ENCODE peak calls at places on chromosomes 11 and 22, in six cellular contexts. One of them, this sample, is unnamed.

GRCh38 chr11:1005913-1006312 is 30.6 kb downstream of the MUC6 start:
- DNase-seq in IMR-90: no peak
- DNase-seq in H1: no peak
- DNase-seq in mesenchymal stem cell: no peak
- DNase-seq in neuronal stem cell: no peak
- DNase-seq in H9: no peak
- DNase-seq in this sample: no peak

GRCh38 chr22:48950151-48950915 is 877.3 kb downstream of the BRD1 start:
- DNase-seq in IMR-90: no peak
- DNase-seq in H1: no peak
- DNase-seq in mesenchymal stem cell: no peak
- DNase-seq in neuronal stem cell: no peak
- DNase-seq in H9: peak
- DNase-seq in this sample: no peak

GRCh38 chr22:41382610-41383009 is 868 bp downstream of the TEF start:
- DNase-seq in IMR-90: no peak
- DNase-seq in H1: no peak
- DNase-seq in mesenchymal stem cell: no peak
- DNase-seq in neuronal stem cell: no peak
- DNase-seq in H9: no peak
- DNase-seq in this sample: no peak

GRCh38 chr22:19991645-19992451 is 24.8 kb downstream of the ARVCF start:
- DNase-seq in IMR-90: no peak
- DNase-seq in H1: no peak
- DNase-seq in mesenchymal stem cell: no peak
- DNase-seq in neuronal stem cell: no peak
- DNase-seq in H9: no peak
- DNase-seq in this sample: no peak

GRCh38 chr11:117610045-117610444 is 187.0 kb downstream of the DSCAML1 start:
- DNase-seq in IMR-90: peak
- DNase-seq in H1: no peak
- DNase-seq in mesenchymal stem cell: no peak
- DNase-seq in neuronal stem cell: no peak
- DNase-seq in H9: no peak
- DNase-seq in this sample: no peak

GRCh38 chr11:59802639-59803176 is 7.9 kb downstream of the MRPL16 start:
- DNase-seq in IMR-90: peak
- DNase-seq in H1: no peak
- DNase-seq in mesenchymal stem cell: peak
- DNase-seq in neuronal stem cell: peak
- DNase-seq in H9: no peak
- DNase-seq in this sample: peak

GRCh38 chr22:44935724-44936123 is 74.1 kb downstream of the PHF21B start:
- DNase-seq in IMR-90: no peak
- DNase-seq in H1: no peak
- DNase-seq in mesenchymal stem cell: no peak
- DNase-seq in neuronal stem cell: no peak
- DNase-seq in H9: no peak
- DNase-seq in this sample: no peak

GRCh38 chr11:119982517-119983239 is 155.2 kb downstream of the TRIM29 start:
- DNase-seq in IMR-90: no peak
- DNase-seq in H1: no peak
- DNase-seq in mesenchymal stem cell: no peak
- DNase-seq in neuronal stem cell: no peak
- DNase-seq in H9: no peak
- DNase-seq in this sample: no peak

GRCh38 chr11:8730697-8731020 is 48.1 kb downstream of the RPL27A start:
- DNase-seq in IMR-90: no peak
- DNase-seq in H1: no peak
- DNase-seq in mesenchymal stem cell: no peak
- DNase-seq in neuronal stem cell: no peak
- DNase-seq in H9: no peak
- DNase-seq in this sample: no peak

GRCh38 chr11:48012051-48012391 is 31.7 kb downstream of the PTPRJ start:
- DNase-seq in IMR-90: no peak
- DNase-seq in H1: no peak
- DNase-seq in mesenchymal stem cell: no peak
- DNase-seq in neuronal stem cell: no peak
- DNase-seq in H9: no peak
- DNase-seq in this sample: no peak

GRCh38 chr11:65915101-65915820 is 3.6 kb downstream of the C11orf68 start:
- DNase-seq in IMR-90: no peak
- DNase-seq in H1: no peak
- DNase-seq in mesenchymal stem cell: peak
- DNase-seq in neuronal stem cell: no peak
- DNase-seq in H9: no peak
- DNase-seq in this sample: no peak

GRCh38 chr11:70036971-70037882 is 40.9 kb upstream of the ANO1 start:
- DNase-seq in IMR-90: no peak
- DNase-seq in H1: no peak
- DNase-seq in mesenchymal stem cell: no peak
- DNase-seq in neuronal stem cell: no peak
- DNase-seq in H9: peak
- DNase-seq in this sample: no peak

GRCh38 chr11:132490976-132491375 is 1041.3 kb downstream of the OPCML start:
- DNase-seq in IMR-90: no peak
- DNase-seq in H1: no peak
- DNase-seq in mesenchymal stem cell: no peak
- DNase-seq in neuronal stem cell: no peak
- DNase-seq in H9: no peak
- DNase-seq in this sample: no peak

GRCh38 chr11:111730871-111731591 is 35.2 kb downstream of the PPP2R1B start:
- DNase-seq in IMR-90: no peak
- DNase-seq in H1: no peak
- DNase-seq in mesenchymal stem cell: no peak
- DNase-seq in neuronal stem cell: no peak
- DNase-seq in H9: no peak
- DNase-seq in this sample: no peak

GRCh38 chr22:46663436-46664100 is 43.4 kb downstream of the GRAMD4 start:
- DNase-seq in IMR-90: no peak
- DNase-seq in H1: no peak
- DNase-seq in mesenchymal stem cell: no peak
- DNase-seq in neuronal stem cell: no peak
- DNase-seq in H9: no peak
- DNase-seq in this sample: no peak

GRCh38 chr22:40806711-40807110 is 12.4 kb downstream of the SLC25A17 start:
- DNase-seq in IMR-90: no peak
- DNase-seq in H1: no peak
- DNase-seq in mesenchymal stem cell: no peak
- DNase-seq in neuronal stem cell: no peak
- DNase-seq in H9: no peak
- DNase-seq in this sample: no peak

GRCh38 chr11:31968774-31969433 is 122.0 kb upstream of the RCN1 start:
- DNase-seq in IMR-90: peak
- DNase-seq in H1: no peak
- DNase-seq in mesenchymal stem cell: no peak
- DNase-seq in neuronal stem cell: no peak
- DNase-seq in H9: no peak
- DNase-seq in this sample: no peak

GRCh38 chr11:118622376-118623290 is 15.2 kb downstream of the PHLDB1 start:
- DNase-seq in IMR-90: peak
- DNase-seq in H1: no peak
- DNase-seq in mesenchymal stem cell: peak
- DNase-seq in neuronal stem cell: no peak
- DNase-seq in H9: no peak
- DNase-seq in this sample: no peak

GRCh38 chr22:20429254-20430100 is 8.1 kb downstream of the SCARF2 start:
- DNase-seq in IMR-90: no peak
- DNase-seq in H1: no peak
- DNase-seq in mesenchymal stem cell: no peak
- DNase-seq in neuronal stem cell: peak
- DNase-seq in H9: peak
- DNase-seq in this sample: peak

GRCh38 chr11:78332174-78332866 is 85.3 kb downstream of the GAB2 start:
- DNase-seq in IMR-90: peak
- DNase-seq in H1: no peak
- DNase-seq in mesenchymal stem cell: no peak
- DNase-seq in neuronal stem cell: no peak
- DNase-seq in H9: no peak
- DNase-seq in this sample: no peak

GRCh38 chr22:36863979-36864378 is 3.2 kb downstream of the NCF4 start:
- DNase-seq in IMR-90: no peak
- DNase-seq in H1: no peak
- DNase-seq in mesenchymal stem cell: no peak
- DNase-seq in neuronal stem cell: no peak
- DNase-seq in H9: no peak
- DNase-seq in this sample: no peak

GRCh38 chr11:116578971-116579687 is 193.7 kb downstream of the BUD13 start:
- DNase-seq in IMR-90: no peak
- DNase-seq in H1: no peak
- DNase-seq in mesenchymal stem cell: no peak
- DNase-seq in neuronal stem cell: peak
- DNase-seq in H9: peak
- DNase-seq in this sample: peak

GRCh38 chr11:119538748-119539147 is 115.8 kb upstream of the THY1 start:
- DNase-seq in IMR-90: no peak
- DNase-seq in H1: no peak
- DNase-seq in mesenchymal stem cell: no peak
- DNase-seq in neuronal stem cell: no peak
- DNase-seq in H9: no peak
- DNase-seq in this sample: no peak

GRCh38 chr22:47625531-47626427 is 863.3 kb downstream of the TBC1D22A start:
- DNase-seq in IMR-90: no peak
- DNase-seq in H1: no peak
- DNase-seq in mesenchymal stem cell: no peak
- DNase-seq in neuronal stem cell: no peak
- DNase-seq in H9: peak
- DNase-seq in this sample: no peak

GRCh38 chr11:7251836-7252682 is at the start of gene SYT9:
- DNase-seq in IMR-90: no peak
- DNase-seq in H1: peak
- DNase-seq in mesenchymal stem cell: peak
- DNase-seq in neuronal stem cell: peak
- DNase-seq in H9: peak
- DNase-seq in this sample: peak

GRCh38 chr22:17369553-17370035 is 334 bp downstream of the CECR2 start:
- DNase-seq in IMR-90: no peak
- DNase-seq in H1: no peak
- DNase-seq in mesenchymal stem cell: peak
- DNase-seq in neuronal stem cell: peak
- DNase-seq in H9: peak
- DNase-seq in this sample: peak

GRCh38 chr22:17370036-17370765 is 941 bp downstream of the CECR2 start:
- DNase-seq in IMR-90: no peak
- DNase-seq in H1: no peak
- DNase-seq in mesenchymal stem cell: peak
- DNase-seq in neuronal stem cell: no peak
- DNase-seq in H9: no peak
- DNase-seq in this sample: no peak

GRCh38 chr22:17368144-17368726 is 1.0 kb upstream of the CECR2 start:
- DNase-seq in IMR-90: no peak
- DNase-seq in H1: no peak
- DNase-seq in mesenchymal stem cell: no peak
- DNase-seq in neuronal stem cell: no peak
- DNase-seq in H9: no peak
- DNase-seq in this sample: no peak

GRCh38 chr22:17370766-17371181 is 1.5 kb downstream of the CECR2 start:
- DNase-seq in IMR-90: no peak
- DNase-seq in H1: no peak
- DNase-seq in mesenchymal stem cell: no peak
- DNase-seq in neuronal stem cell: no peak
- DNase-seq in H9: no peak
- DNase-seq in this sample: no peak

GRCh38 chr22:17368727-17369552 is at the start of gene CECR2:
- DNase-seq in IMR-90: no peak
- DNase-seq in H1: peak
- DNase-seq in mesenchymal stem cell: peak
- DNase-seq in neuronal stem cell: peak
- DNase-seq in H9: peak
- DNase-seq in this sample: peak
- H3K4ac ChIP-seq in IMR-90: no peak
- H3K4ac ChIP-seq in H1: peak
- H3K4ac ChIP-seq in mesenchymal stem cell: no peak
- H3K4ac ChIP-seq in neuronal stem cell: peak
- H3K4ac ChIP-seq in H9: no peak
- H3K4ac ChIP-seq in this sample: peak

DNA sequence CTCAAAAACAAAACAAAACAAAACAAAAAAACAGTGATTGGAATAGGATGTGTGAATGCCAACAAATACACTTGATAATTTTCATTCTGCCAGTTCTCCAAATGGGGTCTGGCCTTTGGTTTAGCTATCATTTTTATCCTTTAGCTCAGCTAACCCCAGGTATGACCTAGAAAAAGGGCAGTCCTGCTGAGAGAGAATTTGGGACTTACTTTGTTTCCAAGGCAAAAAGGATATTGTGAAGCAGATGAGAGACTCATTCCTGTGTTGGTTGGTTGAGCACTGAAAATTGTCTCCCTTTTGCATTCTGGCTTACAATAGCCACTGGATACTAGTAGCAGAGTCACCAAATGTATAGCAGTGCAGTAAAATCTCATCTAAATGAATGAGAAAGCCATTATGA is 8.9 kb downstream of the TTC9C start:
- DNase-seq in IMR-90: no peak
- DNase-seq in H1: no peak
- DNase-seq in mesenchymal stem cell: no peak
- DNase-seq in neuronal stem cell: no peak
- DNase-seq in H9: no peak
- DNase-seq in this sample: no peak
- H3K23ac ChIP-seq in IMR-90: no peak
- H3K23ac ChIP-seq in H1: no peak
- H3K23ac ChIP-seq in mesenchymal stem cell: no peak
- H3K23ac ChIP-seq in neuronal stem cell: no peak
- H3K23ac ChIP-seq in H9: no peak
- H3K23ac ChIP-seq in this sample: no peak

GRCh38 chr22:27493797-27494196 is 307.8 kb downstream of the MN1 start:
- DNase-seq in IMR-90: no peak
- DNase-seq in H1: no peak
- DNase-seq in mesenchymal stem cell: no peak
- DNase-seq in neuronal stem cell: no peak
- DNase-seq in H9: no peak
- DNase-seq in this sample: no peak
- H2BK15ac ChIP-seq in IMR-90: no peak
- H2BK15ac ChIP-seq in H1: no peak
- H2BK15ac ChIP-seq in mesenchymal stem cell: no peak
- H2BK15ac ChIP-seq in neuronal stem cell: peak
- H2BK15ac ChIP-seq in H9: no peak
- H2BK15ac ChIP-seq in this sample: no peak

GRCh38 chr22:17117890-17118289 is 3.3 kb downstream of the TMEM121B start:
- DNase-seq in IMR-90: no peak
- DNase-seq in H1: no peak
- DNase-seq in mesenchymal stem cell: no peak
- DNase-seq in neuronal stem cell: no peak
- DNase-seq in H9: no peak
- DNase-seq in this sample: peak

GRCh38 chr22:17120281-17120680 is 879 bp downstream of the TMEM121B start:
- DNase-seq in IMR-90: peak
- DNase-seq in H1: peak
- DNase-seq in mesenchymal stem cell: peak
- DNase-seq in neuronal stem cell: peak
- DNase-seq in H9: peak
- DNase-seq in this sample: peak

GRCh38 chr22:17120711-17121234 is 387 bp downstream of the TMEM121B start:
- DNase-seq in IMR-90: no peak
- DNase-seq in H1: no peak
- DNase-seq in mesenchymal stem cell: no peak
- DNase-seq in neuronal stem cell: peak
- DNase-seq in H9: no peak
- DNase-seq in this sample: no peak

GRCh38 chr22:17118342-17118741 is 2.8 kb downstream of the TMEM121B start:
- DNase-seq in IMR-90: no peak
- DNase-seq in H1: no peak
- DNase-seq in mesenchymal stem cell: no peak
- DNase-seq in neuronal stem cell: no peak
- DNase-seq in H9: no peak
- DNase-seq in this sample: no peak

GRCh38 chr22:17119481-17120202 is 1.5 kb downstream of the TMEM121B start:
- DNase-seq in IMR-90: no peak
- DNase-seq in H1: peak
- DNase-seq in mesenchymal stem cell: no peak
- DNase-seq in neuronal stem cell: no peak
- DNase-seq in H9: peak
- DNase-seq in this sample: peak
- H3K4ac ChIP-seq in IMR-90: no peak
- H3K4ac ChIP-seq in H1: no peak
- H3K4ac ChIP-seq in mesenchymal stem cell: no peak
- H3K4ac ChIP-seq in neuronal stem cell: no peak
- H3K4ac ChIP-seq in H9: no peak
- H3K4ac ChIP-seq in this sample: no peak